ENCODE peak calls at places on chromosomes 4 and X, in seven cellular contexts. Q is Daoy; W is HT-29; V is naive thymus-derived CD8-positive, alpha-beta T cell; H is psoas muscle; T is AG04450; G is DMS 273 treated with DMSO at 0.1 percent for 48 hours. E is an unnamed sample.
A peak's percentile ranks its signal among the peaks of the same experiment; 100 is the strongest.

GRCh38 chrX:41619221-41619620 is 69.6 kb upstream of the GPR34 start:
- DNase-seq in H (no peak), G (no peak), Q (no peak), T (no peak), V (no peak), W (no peak), E (no peak)

GRCh38 chrX:66030505-66031317 is 9.2 kb downstream of the VSIG4 start:
- DNase-seq in V (no peak), W (peak; percentile 51), T (no peak), G (no peak), Q (no peak), H (no peak), E (peak; percentile 10)

GRCh38 chr4:74838746-74839370 is 44.5 kb upstream of the BTC start:
- DNase-seq in W (no peak), T (no peak), G (no peak), V (no peak), H (no peak), Q (no peak), E (no peak)

GRCh38 chr4:102554482-102554881 is 53.3 kb downstream of the NFKB1 start:
- DNase-seq in T (peak; percentile 51), G (no peak), W (no peak), H (peak; percentile 87), Q (no peak), V (no peak), E (no peak)

GRCh38 chr4:102219143-102219542 is 126.1 kb downstream of the SLC39A8 start:
- DNase-seq in W (no peak), G (no peak), V (no peak), H (no peak), Q (no peak), T (no peak), E (no peak)

GRCh38 chr4:6268650-6269399 is 825 bp upstream of the WFS1 start:
- DNase-seq in V (no peak), T (no peak), G (no peak), Q (no peak), W (no peak), H (peak; percentile 49), E (no peak)

GRCh38 chr4:171157462-171158082 is 655.6 kb upstream of the GALNTL6 start:
- DNase-seq in Q (no peak), V (no peak), T (no peak), W (no peak), H (no peak), G (no peak), E (no peak)

GRCh38 chr4:71009796-71010588 is 16.5 kb downstream of the DCK start:
- DNase-seq in T (no peak), W (peak; percentile 49), H (no peak), Q (no peak), G (no peak), V (no peak), E (no peak)

GRCh38 chrX:4655743-4656142 is 942.3 kb upstream of the PRKX start:
- DNase-seq in H (no peak), T (no peak), G (no peak), W (no peak), V (no peak), Q (no peak), E (no peak)

GRCh38 chr4:48913346-48913745 is 6.8 kb upstream of the OCIAD2 start:
- DNase-seq in W (no peak), T (peak; percentile 66), G (peak; percentile 56), Q (peak; percentile 89), V (no peak), H (no peak), E (no peak)

GRCh38 chr4:94419956-94420355 is 31.8 kb upstream of the PDLIM5 start:
- DNase-seq in T (no peak), W (peak; percentile 46), H (no peak), G (no peak), Q (peak; percentile 3), V (no peak), E (no peak)

GRCh38 chr4:123536225-123536624 is 139.6 kb downstream of the SPRY1 start:
- DNase-seq in W (no peak), Q (no peak), T (no peak), V (no peak), G (no peak), H (no peak), E (no peak)

GRCh38 chr4:20512053-20512810 is 188.0 kb upstream of the PACRGL start:
- DNase-seq in Q (no peak), W (no peak), G (no peak), H (no peak), V (no peak), T (no peak), E (no peak)

GRCh38 chr4:57102050-57102564 is 8.1 kb downstream of the IGFBP7 start:
- DNase-seq in T (peak; percentile 68), Q (peak; percentile 64), H (peak; percentile 67), W (no peak), G (no peak), V (no peak), E (no peak)

GRCh38 chr4:128812360-128812958 is 3.0 kb downstream of the JADE1 start:
- DNase-seq in T (no peak), G (peak; percentile 8), V (no peak), Q (peak; percentile 58), H (no peak), W (peak; percentile 55), E (no peak)

GRCh38 chr4:62940229-62940628 is 1469.0 kb downstream of the TECRL start:
- DNase-seq in H (no peak), V (no peak), W (peak; percentile 3), G (no peak), Q (no peak), T (no peak), E (no peak)

GRCh38 chr4:2266181-2266580 is 4.3 kb upstream of the MXD4 start:
- DNase-seq in G (no peak), T (no peak), Q (no peak), W (no peak), H (peak; percentile 89), V (no peak), E (no peak)

GRCh38 chrX:149073464-149073863 is 431.6 kb downstream of the IDS start:
- DNase-seq in Q (no peak), G (no peak), H (no peak), T (no peak), W (no peak), V (no peak), E (no peak)

GRCh38 chrX:41870719-41871151 is 52.6 kb downstream of the CASK start:
- DNase-seq in W (peak; percentile 38), T (no peak), V (no peak), Q (peak; percentile 3), G (no peak), H (no peak), E (no peak)

GRCh38 chr4:155973639-155974475 is 20.2 kb upstream of the CTSO start:
- DNase-seq in V (no peak), G (no peak), W (no peak), Q (peak; percentile 11), H (no peak), T (no peak), E (no peak)

GRCh38 chrX:134694935-134695334 is 36.7 kb upstream of the PLAC1 start:
- DNase-seq in Q (no peak), V (no peak), G (no peak), W (no peak), T (no peak), H (no peak), E (no peak)

GRCh38 chr4:1048781-1049590 is 37.6 kb downstream of the FGFRL1 start:
- DNase-seq in W (no peak), G (no peak), T (no peak), V (no peak), Q (no peak), H (no peak), E (no peak)

GRCh38 chrX:27446423-27446822 is 16.7 kb downstream of the PPP4R3C start:
- DNase-seq in H (no peak), Q (no peak), G (no peak), W (no peak), T (no peak), V (no peak), E (no peak)